ENCODE peak calls at places on chromosomes 3 and 15, in four cellular contexts. C is WTC11, I is glutamatergic neuron, L is A549. Y is an unnamed sample.

GRCh38 chr3:129330413-129330812 is 51.7 kb downstream of the HMCES start:
- DNase-seq in C (no peak), L (no peak), I (no peak), Y (no peak)

GRCh38 chr15:75107905-75108838 is 84.8 kb downstream of the PPCDC start:
- DNase-seq in C (no peak), L (peak; percentile 75), I (no peak), Y (no peak)

GRCh38 chr15:99873451-99873850 is 140.2 kb upstream of the LYSMD4 start:
- DNase-seq in L (no peak), C (no peak), I (no peak), Y (no peak)

GRCh38 chr3:45497963-45498362 is 96.6 kb upstream of the LIMD1 start:
- DNase-seq in L (no peak), I (no peak), C (no peak), Y (no peak)

GRCh38 chr3:160869825-160870224 is 113.8 kb downstream of the PPM1L start:
- DNase-seq in I (peak; percentile 32), L (no peak), C (no peak), Y (no peak)

GRCh38 chr3:99505646-99506269 is 132.6 kb upstream of the COL8A1 start:
- DNase-seq in C (no peak), I (no peak), L (peak; percentile 46), Y (no peak)

GRCh38 chr15:83053151-83053550 is 13.9 kb downstream of the BTBD1 start:
- DNase-seq in I (no peak), L (peak; percentile 31), C (no peak), Y (no peak)

GRCh38 chr3:127970966-127971592 is 56.0 kb downstream of the KBTBD12 start:
- DNase-seq in I (no peak), C (no peak), L (peak; percentile 63), Y (no peak)

GRCh38 chr3:3085782-3086181 is 24.4 kb downstream of the IL5RA start:
- DNase-seq in L (no peak), C (no peak), I (no peak), Y (no peak)

GRCh38 chr3:35500641-35501353 is 138.5 kb upstream of the ARPP21 start:
- DNase-seq in C (no peak), I (no peak), L (no peak), Y (no peak)

GRCh38 chr3:181629029-181629428 is 82.7 kb upstream of the SOX2 start:
- DNase-seq in L (no peak), C (no peak), I (no peak), Y (no peak)

GRCh38 chr3:146532406-146532805 is 12.0 kb downstream of the PLSCR1 start:
- DNase-seq in L (no peak), C (no peak), I (no peak), Y (no peak)

GRCh38 chr3:146577662-146578061 is 27.5 kb downstream of the PLSCR5 start:
- DNase-seq in C (no peak), L (peak; percentile 70), I (no peak), Y (no peak)

GRCh38 chr3:178736300-178736699 is 200.1 kb downstream of the KCNMB2 start:
- DNase-seq in I (no peak), L (no peak), C (no peak), Y (no peak)

DNA sequence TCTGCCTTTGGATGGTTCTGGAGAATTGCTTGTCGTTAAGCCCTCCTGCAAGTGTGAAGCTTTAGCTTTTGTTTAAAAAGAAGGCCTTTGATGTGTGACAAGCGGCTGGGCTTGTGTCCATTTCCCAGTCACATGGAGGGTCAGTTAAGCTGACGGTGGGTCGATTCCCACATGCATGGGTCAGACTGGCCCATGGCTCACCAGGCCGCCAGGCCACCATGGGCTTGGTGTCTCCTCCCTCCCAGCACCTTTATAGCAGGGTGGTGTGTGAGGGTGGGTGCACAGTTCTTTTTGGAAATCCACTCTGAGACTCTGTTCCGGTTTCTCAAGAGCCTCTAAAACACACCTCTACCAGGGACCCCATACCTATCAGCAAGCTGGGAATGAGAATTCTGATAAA is 67.2 kb downstream of the SCN5A start:
- DNase-seq in L (no peak), I (no peak), C (no peak), Y (no peak)
- TF ChIP-seq CTCF in L (no peak), I (no peak), C (no peak), Y (no peak)

GRCh38 chr15:77907824-77908751 is 169.4 kb downstream of the TBC1D2B start:
- DNase-seq in L (no peak), C (peak; percentile 85), I (peak; percentile 76), Y (no peak)
- TF ChIP-seq CTCF in L (no peak), C (peak; percentile 36), I (peak; percentile 18), Y (no peak)

GRCh38 chr3:10417849-10418248 is 87.5 kb downstream of the ATP2B2 start:
- DNase-seq in L (peak; percentile 54), I (no peak), C (no peak), Y (no peak)
- TF ChIP-seq CTCF in L (peak; percentile 63), I (no peak), C (no peak), Y (peak; percentile 27)

GRCh38 chr3:69428657-69429255 is 42.9 kb upstream of the FRMD4B start:
- DNase-seq in L (no peak), I (no peak), C (no peak), Y (no peak)

GRCh38 chr3:69425249-69425648 is 39.4 kb upstream of the FRMD4B start:
- DNase-seq in I (no peak), L (peak; percentile 32), C (peak; percentile 29), Y (peak; percentile 14)

GRCh38 chr3:69423756-69424155 is 37.9 kb upstream of the FRMD4B start:
- DNase-seq in L (no peak), C (no peak), I (no peak), Y (no peak)

GRCh38 chr3:69426291-69426690 is 40.4 kb upstream of the FRMD4B start:
- DNase-seq in L (no peak), C (no peak), I (no peak), Y (no peak)

GRCh38 chr3:69426905-69427304 is 41.0 kb upstream of the FRMD4B start:
- DNase-seq in C (no peak), L (no peak), I (no peak), Y (no peak)
- TF ChIP-seq CTCF in C (no peak), L (peak; percentile 25), I (no peak), Y (peak; percentile 41)

GRCh38 chr15:47903369-47903768 is 186.1 kb downstream of the SEMA6D start:
- DNase-seq in I (no peak), C (no peak), L (no peak), Y (no peak)

GRCh38 chr15:47900731-47901130 is 183.4 kb downstream of the SEMA6D start:
- DNase-seq in L (no peak), I (no peak), C (no peak), Y (no peak)

DNA sequence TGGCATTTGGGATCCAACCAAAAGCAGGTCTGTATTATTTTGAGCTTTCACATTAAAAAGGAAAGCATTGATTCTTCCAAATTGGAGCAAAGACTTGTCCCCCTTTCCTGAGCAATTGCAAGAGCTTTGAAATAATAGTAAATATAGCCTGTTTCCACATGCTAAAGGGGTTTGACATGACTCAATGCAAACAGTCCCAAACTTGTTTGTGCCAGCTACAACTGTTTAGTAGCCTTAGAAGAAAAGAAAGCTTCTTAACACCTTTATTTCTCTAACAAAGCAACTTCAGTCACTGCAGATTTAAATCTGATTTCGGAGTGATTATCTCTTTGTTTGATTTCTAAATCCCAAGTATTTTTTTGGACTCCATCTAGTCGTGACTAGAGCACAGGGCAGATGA is 180.2 kb downstream of the SEMA6D start:
- DNase-seq in I (no peak), C (no peak), L (no peak), Y (no peak)
- TF ChIP-seq CTCF in I (no peak), C (no peak), L (no peak), Y (no peak)

DNA sequence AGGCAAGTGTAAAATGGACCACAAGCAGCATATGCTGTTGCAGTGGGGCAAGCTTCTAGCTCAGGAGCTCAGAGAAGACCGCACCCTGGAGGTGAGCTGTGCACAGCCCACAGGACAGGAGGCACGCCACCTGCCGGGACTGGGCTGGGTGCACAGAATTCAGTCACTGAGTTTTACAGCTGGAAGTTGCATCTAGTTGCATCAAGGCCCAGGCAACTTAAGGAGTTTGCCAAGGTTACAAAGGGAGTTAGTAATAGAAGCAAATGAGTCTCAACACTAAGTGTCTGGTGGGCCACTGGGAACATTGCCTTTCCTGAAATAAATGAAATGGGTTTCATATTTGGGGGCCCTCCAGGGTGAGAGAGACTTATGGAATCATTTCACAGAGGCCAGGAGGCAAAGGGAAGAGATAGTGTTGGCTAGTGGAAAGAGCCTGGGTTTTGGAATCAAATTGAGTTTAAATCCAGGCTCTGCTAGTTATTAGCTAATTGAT is 36.0 kb upstream of the TIMP4 start:
- DNase-seq in I (no peak), C (no peak), L (peak; percentile 86), Y (no peak)
- TF ChIP-seq CTCF in I (no peak), C (no peak), L (peak; percentile 76), Y (no peak)

GRCh38 chr3:139455855-139456254 is 20.5 kb downstream of the RBP2 start:
- DNase-seq in C (no peak), L (no peak), I (no peak), Y (no peak)
- TF ChIP-seq CTCF in C (peak; percentile 21), L (no peak), I (peak; percentile 50), Y (peak; percentile 43)

GRCh38 chr3:64163019-64163754 is 62.1 kb downstream of the PRICKLE2 start:
- DNase-seq in C (no peak), L (no peak), I (peak; percentile 39), Y (no peak)
- TF ChIP-seq CTCF in C (no peak), L (no peak), I (no peak), Y (no peak)

Y was measured in neural crest cell.